ENCODE peak calls at places on chromosomes 13 and 19, in ten cellular contexts. K, N, P, E, Y, F, A, H, S and V are unnamed samples.
A peak's percentile ranks its signal among the peaks of the same experiment; 100 is the strongest.

GRCh38 chr19:56764296-56764695 is 76.2 kb downstream of the PEG3 start:
- DNase-seq in K (no peak), N (no peak), P (no peak), E (no peak), Y (no peak), F (no peak), A (no peak), H (no peak), S (peak; percentile 13), V (no peak)

GRCh38 chr19:41701401-41702075 is 6.9 kb upstream of the CEACAM5 start:
- DNase-seq in K (no peak), N (no peak), P (no peak), E (no peak), Y (no peak), F (peak; percentile 51), A (peak; percentile 65), H (no peak), S (no peak), V (no peak)

GRCh38 chr19:8352134-8352827 is 9.2 kb upstream of the KANK3 start:
- DNase-seq in K (no peak), N (peak; percentile 61), P (no peak), E (no peak), Y (no peak), F (no peak), A (no peak), H (no peak), S (no peak), V (no peak)

GRCh38 chr13:21402586-21403307 is 56.4 kb downstream of the ZDHHC20 start:
- DNase-seq in K (no peak), N (peak; percentile 12), P (peak; percentile 35), E (no peak), Y (no peak), F (no peak), A (no peak), H (no peak), S (peak; percentile 67), V (no peak)

GRCh38 chr19:34662919-34663318 is 14.0 kb downstream of the SCGB2B2 start:
- DNase-seq in K (no peak), N (peak; percentile 7), P (no peak), E (no peak), Y (no peak), F (no peak), A (no peak), H (no peak), S (peak; percentile 51), V (no peak)

GRCh38 chr13:107104631-107105030 is 536.7 kb upstream of the ARGLU1 start:
- DNase-seq in K (no peak), N (no peak), P (no peak), E (peak; percentile 21), Y (no peak), F (no peak), A (no peak), H (no peak), S (no peak), V (no peak)

GRCh38 chr13:49927755-49928154 is 8.4 kb downstream of the SPRYD7 start:
- DNase-seq in K (no peak), N (peak; percentile 71), P (peak; percentile 36), E (no peak), Y (no peak), F (no peak), A (no peak), H (no peak), S (no peak), V (no peak)

GRCh38 chr13:44159633-44160279 is 213.9 kb upstream of the SERP2 start:
- DNase-seq in K (no peak), N (peak; percentile 22), P (no peak), E (no peak), Y (no peak), F (no peak), A (no peak), H (no peak), S (no peak), V (no peak)

GRCh38 chr13:24133396-24133795 is 27.1 kb upstream of the SPATA13 start:
- DNase-seq in K (no peak), N (no peak), P (no peak), E (no peak), Y (no peak), F (no peak), A (no peak), H (no peak), S (no peak), V (no peak)

GRCh38 chr13:35365885-35366284 is 110.6 kb downstream of the MAB21L1 start:
- DNase-seq in K (no peak), N (no peak), P (no peak), E (no peak), Y (no peak), F (no peak), A (no peak), H (no peak), S (no peak), V (no peak)

GRCh38 chr13:98022210-98022609 is 68.7 kb downstream of the IPO5 start:
- DNase-seq in K (no peak), N (peak; percentile 58), P (peak; percentile 75), E (peak; percentile 38), Y (no peak), F (no peak), A (no peak), H (no peak), S (peak; percentile 29), V (peak; percentile 5)

GRCh38 chr13:52010890-52011689 is at the start of gene ATP7B:
- DNase-seq in K (no peak), N (no peak), P (peak; percentile 10), E (no peak), Y (no peak), F (peak; percentile 85), A (peak; percentile 41), H (peak; percentile 28), S (peak; percentile 49), V (no peak)
- TF ChIP-seq CTCF in K (no peak), N (peak; percentile 22), P (peak; percentile 11), E (peak; percentile 25), Y (peak; percentile 41), F (no peak), A (no peak), H (peak; percentile 47), S (peak; percentile 38), V (peak; percentile 8)

DNA sequence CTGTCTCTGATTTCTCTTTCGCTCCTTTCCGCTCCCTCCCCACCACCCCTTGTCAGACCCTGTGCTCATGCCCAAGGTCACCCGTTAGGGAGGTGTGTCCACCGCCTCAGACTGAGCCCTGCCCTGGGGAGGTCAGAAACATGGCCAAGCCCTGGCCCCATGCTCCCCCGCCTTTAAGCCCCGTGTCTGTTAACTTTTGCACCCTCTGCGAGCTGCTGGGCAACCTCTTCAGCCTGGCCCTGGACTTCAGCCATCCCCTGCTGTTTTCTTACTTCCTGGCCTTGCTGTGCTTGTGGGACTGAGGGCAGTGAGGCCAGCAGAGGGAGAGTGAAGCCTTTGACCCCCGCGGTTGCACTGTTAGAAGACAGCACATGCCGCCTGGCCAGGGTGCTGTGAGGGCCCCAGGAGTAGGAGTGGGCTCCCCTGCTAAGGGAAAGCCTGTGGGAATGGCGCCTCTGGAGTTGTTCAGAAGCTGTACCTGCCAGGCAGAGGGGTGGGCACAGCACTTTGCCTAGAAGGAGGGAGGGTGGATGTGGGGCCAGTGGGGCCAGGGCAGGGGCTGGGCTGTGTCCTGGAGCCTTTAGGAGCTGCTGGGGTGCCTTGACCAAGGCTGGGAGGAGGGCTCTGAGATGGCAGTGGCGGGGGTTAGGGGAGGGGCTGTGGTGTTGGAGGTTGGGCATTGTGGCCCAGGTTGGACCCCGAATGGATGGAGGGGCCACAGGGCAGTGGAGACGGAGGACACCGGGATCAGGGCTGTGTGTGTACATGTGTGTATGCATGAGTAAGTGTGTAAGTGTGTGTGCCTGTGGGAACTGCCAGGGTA is 7.9 kb downstream of the UPF1 start:
- DNase-seq in K (no peak), N (peak; percentile 37), P (no peak), E (no peak), Y (no peak), F (no peak), A (no peak), H (no peak), S (peak; percentile 87), V (no peak)
- TF ChIP-seq CTCF in K (no peak), N (no peak), P (no peak), E (no peak), Y (no peak), F (no peak), A (no peak), H (no peak), S (peak; percentile 75), V (no peak)

GRCh38 chr19:16628183-16628983 is at the start of gene MED26:
- DNase-seq in K (peak; percentile 97), N (peak; percentile 96), P (peak; percentile 94), E (peak; percentile 84), Y (peak; percentile 93), F (peak; percentile 98), A (peak; percentile 97), H (peak; percentile 95), S (peak; percentile 86), V (peak; percentile 85)
- TF ChIP-seq CTCF in K (no peak), N (no peak), P (no peak), E (no peak), Y (no peak), F (no peak), A (no peak), H (no peak), S (peak; percentile 9), V (no peak)

DNA sequence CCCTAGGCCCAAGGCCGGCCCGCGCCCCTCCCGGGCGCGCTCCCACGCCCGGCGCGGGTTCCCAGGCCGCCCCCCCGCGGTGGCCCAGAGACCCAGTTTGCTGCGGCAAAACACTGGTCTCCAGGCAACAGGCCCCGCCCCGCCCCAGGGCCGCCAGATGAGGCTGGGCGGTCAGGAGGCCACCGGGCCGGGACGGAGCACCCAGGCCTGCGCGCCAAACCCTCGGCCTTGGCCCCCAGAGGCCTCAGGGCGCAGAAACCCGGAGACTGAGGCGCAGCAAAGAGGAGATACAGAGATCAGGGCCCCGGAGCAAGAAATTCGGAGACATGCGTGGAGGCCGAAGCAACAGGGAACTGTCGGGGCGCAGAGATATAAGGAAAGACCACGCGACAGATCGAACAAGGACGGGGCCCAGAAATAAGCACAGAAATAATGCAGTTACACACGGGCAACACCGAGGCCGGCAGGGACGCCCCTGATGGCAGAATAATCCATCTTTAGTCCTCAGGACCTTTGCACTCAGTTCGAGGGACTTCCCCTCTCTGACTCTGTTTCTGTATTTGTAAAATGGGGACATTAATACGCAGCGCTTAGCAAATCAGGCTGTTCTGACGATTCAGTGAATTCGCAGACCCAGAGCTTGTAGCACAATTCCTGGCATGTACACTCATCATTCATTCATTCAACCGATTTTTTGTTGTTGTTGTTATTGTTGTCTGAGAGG is 20.8 kb upstream of the ERCC1 start:
- DNase-seq in K (peak; percentile 98), N (peak; percentile 94), P (peak; percentile 71), E (no peak), Y (peak; percentile 81), F (peak; percentile 96), A (peak; percentile 97), H (peak; percentile 86), S (peak; percentile 80), V (peak; percentile 63)
- TF ChIP-seq CTCF in K (no peak), N (no peak), P (no peak), E (no peak), Y (no peak), F (no peak), A (no peak), H (peak; percentile 25), S (peak; percentile 46), V (no peak)

DNA sequence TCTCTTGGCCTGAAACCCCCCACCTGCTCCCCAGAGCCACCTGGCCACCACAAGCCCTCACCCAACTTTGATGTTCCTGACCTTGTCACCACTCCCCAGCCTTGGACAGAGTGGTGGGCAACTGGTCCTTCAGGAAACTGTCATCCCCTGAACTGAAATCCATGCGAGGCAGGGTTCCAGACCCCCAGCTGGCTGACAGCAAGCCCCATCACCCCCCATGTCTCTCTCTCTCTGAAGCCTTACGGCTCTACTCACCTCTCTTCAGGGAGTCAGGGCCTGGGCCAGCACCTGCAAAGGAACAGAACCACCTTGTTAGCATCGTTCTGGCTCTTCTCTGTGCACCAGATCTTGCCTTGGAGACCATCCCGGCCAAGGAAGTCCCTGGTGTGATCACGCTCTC is 2.6 kb downstream of the LRFN1 start:
- DNase-seq in K (no peak), N (no peak), P (no peak), E (no peak), Y (no peak), F (no peak), A (no peak), H (no peak), S (no peak), V (no peak)
- TF ChIP-seq CTCF in K (no peak), N (no peak), P (no peak), E (no peak), Y (no peak), F (no peak), A (no peak), H (no peak), S (no peak), V (no peak)